ENCODE peak calls at places on chromosomes 12 and 14, in six cellular contexts. One of them, this sample, is unnamed. For H3K27me3, the result is how much of the 10 kb centered on the place peaks cover.

GRCh38 chr12:109307051-109307450 is 2.0 kb downstream of the FOXN4 start:
- DNase-seq in PC-9: no peak
- DNase-seq in dorsolateral prefrontal cortex: no peak
- DNase-seq in fibroblast of lung: no peak
- DNase-seq in naive thymus-derived CD4-positive, alpha-beta T cell: no peak
- DNase-seq in CD4-positive, alpha-beta T cell: no peak
- DNase-seq in this sample: no peak

GRCh38 chr14:41062826-41063225 is 543.9 kb upstream of the LRFN5 start:
- DNase-seq in PC-9: no peak
- DNase-seq in dorsolateral prefrontal cortex: no peak
- DNase-seq in fibroblast of lung: no peak
- DNase-seq in naive thymus-derived CD4-positive, alpha-beta T cell: no peak
- DNase-seq in CD4-positive, alpha-beta T cell: no peak
- DNase-seq in this sample: no peak

GRCh38 chr12:113246478-113247122 is 25.3 kb downstream of the TPCN1 start:
- DNase-seq in PC-9: peak
- DNase-seq in dorsolateral prefrontal cortex: peak
- DNase-seq in fibroblast of lung: no peak
- DNase-seq in naive thymus-derived CD4-positive, alpha-beta T cell: no peak
- DNase-seq in CD4-positive, alpha-beta T cell: no peak
- DNase-seq in this sample: no peak

GRCh38 chr14:35158491-35158890 is 36.1 kb downstream of the PRORP start:
- DNase-seq in PC-9: no peak
- DNase-seq in dorsolateral prefrontal cortex: no peak
- DNase-seq in fibroblast of lung: no peak
- DNase-seq in naive thymus-derived CD4-positive, alpha-beta T cell: no peak
- DNase-seq in CD4-positive, alpha-beta T cell: no peak
- DNase-seq in this sample: no peak

GRCh38 chr12:105803292-105803691 is 335.5 kb downstream of the NUAK1 start:
- DNase-seq in PC-9: no peak
- DNase-seq in dorsolateral prefrontal cortex: no peak
- DNase-seq in fibroblast of lung: no peak
- DNase-seq in naive thymus-derived CD4-positive, alpha-beta T cell: no peak
- DNase-seq in CD4-positive, alpha-beta T cell: no peak
- DNase-seq in this sample: peak

GRCh38 chr14:37311233-37311632 is 113.5 kb downstream of the MIPOL1 start:
- DNase-seq in PC-9: no peak
- DNase-seq in dorsolateral prefrontal cortex: no peak
- DNase-seq in fibroblast of lung: no peak
- DNase-seq in naive thymus-derived CD4-positive, alpha-beta T cell: no peak
- DNase-seq in CD4-positive, alpha-beta T cell: no peak
- DNase-seq in this sample: no peak

GRCh38 chr12:107948675-107949074 is 174.2 kb downstream of the ASCL4 start:
- DNase-seq in PC-9: no peak
- DNase-seq in dorsolateral prefrontal cortex: no peak
- DNase-seq in fibroblast of lung: no peak
- DNase-seq in naive thymus-derived CD4-positive, alpha-beta T cell: no peak
- DNase-seq in CD4-positive, alpha-beta T cell: no peak
- DNase-seq in this sample: no peak

GRCh38 chr14:100285021-100285912 is 21.0 kb downstream of the SLC25A29 start:
- DNase-seq in PC-9: peak
- DNase-seq in dorsolateral prefrontal cortex: peak
- DNase-seq in fibroblast of lung: peak
- DNase-seq in naive thymus-derived CD4-positive, alpha-beta T cell: peak
- DNase-seq in CD4-positive, alpha-beta T cell: peak
- DNase-seq in this sample: peak

GRCh38 chr14:104395276-104395675 is 184.3 kb upstream of the C14orf180 start:
- DNase-seq in PC-9: no peak
- DNase-seq in dorsolateral prefrontal cortex: no peak
- DNase-seq in fibroblast of lung: no peak
- DNase-seq in naive thymus-derived CD4-positive, alpha-beta T cell: no peak
- DNase-seq in CD4-positive, alpha-beta T cell: no peak
- DNase-seq in this sample: no peak

GRCh38 chr12:123160801-123161487 is 10.1 kb upstream of the PITPNM2 start:
- DNase-seq in PC-9: no peak
- DNase-seq in dorsolateral prefrontal cortex: no peak
- DNase-seq in fibroblast of lung: peak
- DNase-seq in naive thymus-derived CD4-positive, alpha-beta T cell: no peak
- DNase-seq in CD4-positive, alpha-beta T cell: no peak
- DNase-seq in this sample: no peak

GRCh38 chr14:28983279-28983678 is 216.7 kb downstream of the FOXG1 start:
- DNase-seq in PC-9: no peak
- DNase-seq in dorsolateral prefrontal cortex: no peak
- DNase-seq in fibroblast of lung: no peak
- DNase-seq in naive thymus-derived CD4-positive, alpha-beta T cell: no peak
- DNase-seq in CD4-positive, alpha-beta T cell: no peak
- DNase-seq in this sample: no peak

GRCh38 chr14:35051796-35052195 is 5.7 kb downstream of the FAM177A1 start:
- DNase-seq in PC-9: no peak
- DNase-seq in dorsolateral prefrontal cortex: no peak
- DNase-seq in fibroblast of lung: peak
- DNase-seq in naive thymus-derived CD4-positive, alpha-beta T cell: no peak
- DNase-seq in CD4-positive, alpha-beta T cell: no peak
- DNase-seq in this sample: peak

GRCh38 chr12:10847701-10848100 is 1.6 kb downstream of the PRR4 start:
- DNase-seq in PC-9: no peak
- DNase-seq in dorsolateral prefrontal cortex: no peak
- DNase-seq in fibroblast of lung: no peak
- DNase-seq in naive thymus-derived CD4-positive, alpha-beta T cell: no peak
- DNase-seq in CD4-positive, alpha-beta T cell: no peak
- DNase-seq in this sample: no peak

GRCh38 chr14:70489579-70490175 is 37.7 kb downstream of the ADAM21 start:
- DNase-seq in PC-9: no peak
- DNase-seq in dorsolateral prefrontal cortex: no peak
- DNase-seq in fibroblast of lung: no peak
- DNase-seq in naive thymus-derived CD4-positive, alpha-beta T cell: no peak
- DNase-seq in CD4-positive, alpha-beta T cell: no peak
- DNase-seq in this sample: no peak

GRCh38 chr12:11651785-11652184 is 2.3 kb downstream of the ETV6 start:
- DNase-seq in PC-9: no peak
- DNase-seq in dorsolateral prefrontal cortex: no peak
- DNase-seq in fibroblast of lung: peak
- DNase-seq in naive thymus-derived CD4-positive, alpha-beta T cell: no peak
- DNase-seq in CD4-positive, alpha-beta T cell: no peak
- DNase-seq in this sample: no peak

GRCh38 chr12:50195832-50196231 is 28.7 kb upstream of the CERS5 start:
- DNase-seq in PC-9: no peak
- DNase-seq in dorsolateral prefrontal cortex: no peak
- DNase-seq in fibroblast of lung: no peak
- DNase-seq in naive thymus-derived CD4-positive, alpha-beta T cell: no peak
- DNase-seq in CD4-positive, alpha-beta T cell: no peak
- DNase-seq in this sample: no peak

GRCh38 chr12:98814254-98814653 is 169.2 kb downstream of the APAF1 start:
- DNase-seq in PC-9: no peak
- DNase-seq in dorsolateral prefrontal cortex: no peak
- DNase-seq in fibroblast of lung: no peak
- DNase-seq in naive thymus-derived CD4-positive, alpha-beta T cell: no peak
- DNase-seq in CD4-positive, alpha-beta T cell: no peak
- DNase-seq in this sample: no peak

GRCh38 chr12:93682846-93683261 is 5.7 kb downstream of the CRADD start:
- DNase-seq in PC-9: no peak
- DNase-seq in dorsolateral prefrontal cortex: no peak
- DNase-seq in fibroblast of lung: no peak
- DNase-seq in naive thymus-derived CD4-positive, alpha-beta T cell: no peak
- DNase-seq in CD4-positive, alpha-beta T cell: no peak
- DNase-seq in this sample: no peak

GRCh38 chr12:25491396-25491948 is 61.6 kb downstream of the LMNTD1 start:
- DNase-seq in PC-9: no peak
- DNase-seq in dorsolateral prefrontal cortex: no peak
- DNase-seq in fibroblast of lung: no peak
- DNase-seq in naive thymus-derived CD4-positive, alpha-beta T cell: no peak
- DNase-seq in CD4-positive, alpha-beta T cell: no peak
- DNase-seq in this sample: no peak

GRCh38 chr12:56299308-56299852 is 750 bp downstream of the CS start:
- DNase-seq in PC-9: no peak
- DNase-seq in dorsolateral prefrontal cortex: no peak
- DNase-seq in fibroblast of lung: no peak
- DNase-seq in naive thymus-derived CD4-positive, alpha-beta T cell: peak
- DNase-seq in CD4-positive, alpha-beta T cell: no peak
- DNase-seq in this sample: no peak

GRCh38 chr14:51663783-51664326 is 12.1 kb downstream of the FRMD6 start:
- DNase-seq in PC-9: no peak
- DNase-seq in dorsolateral prefrontal cortex: no peak
- DNase-seq in fibroblast of lung: no peak
- DNase-seq in naive thymus-derived CD4-positive, alpha-beta T cell: no peak
- DNase-seq in CD4-positive, alpha-beta T cell: no peak
- DNase-seq in this sample: no peak

GRCh38 chr14:37172936-37173613 is 669 bp upstream of the SLC25A21 start:
- DNase-seq in PC-9: no peak
- DNase-seq in dorsolateral prefrontal cortex: no peak
- DNase-seq in fibroblast of lung: no peak
- DNase-seq in naive thymus-derived CD4-positive, alpha-beta T cell: no peak
- DNase-seq in CD4-positive, alpha-beta T cell: no peak
- DNase-seq in this sample: no peak

GRCh38 chr12:52964556-52965336 is 15.8 kb downstream of the KRT18 start:
- DNase-seq in PC-9: no peak
- DNase-seq in dorsolateral prefrontal cortex: no peak
- DNase-seq in fibroblast of lung: no peak
- DNase-seq in naive thymus-derived CD4-positive, alpha-beta T cell: no peak
- DNase-seq in CD4-positive, alpha-beta T cell: no peak
- DNase-seq in this sample: no peak

GRCh38 chr12:14774074-14774943 is 29.0 kb downstream of the WBP11 start:
- DNase-seq in PC-9: peak
- DNase-seq in dorsolateral prefrontal cortex: peak
- DNase-seq in fibroblast of lung: peak
- DNase-seq in naive thymus-derived CD4-positive, alpha-beta T cell: peak
- DNase-seq in CD4-positive, alpha-beta T cell: peak
- DNase-seq in this sample: peak

GRCh38 chr12:24012528-24012927 is 63.1 kb upstream of the SOX5 start:
- DNase-seq in PC-9: no peak
- DNase-seq in dorsolateral prefrontal cortex: no peak
- DNase-seq in fibroblast of lung: peak
- DNase-seq in naive thymus-derived CD4-positive, alpha-beta T cell: no peak
- DNase-seq in CD4-positive, alpha-beta T cell: no peak
- DNase-seq in this sample: no peak

GRCh38 chr14:101394374-101394773 is 166.9 kb upstream of the DIO3 start:
- DNase-seq in PC-9: no peak
- DNase-seq in dorsolateral prefrontal cortex: no peak
- DNase-seq in fibroblast of lung: no peak
- DNase-seq in naive thymus-derived CD4-positive, alpha-beta T cell: no peak
- DNase-seq in CD4-positive, alpha-beta T cell: no peak
- DNase-seq in this sample: no peak
- H3K27me3 ChIP-seq in PC-9: under half
- H3K27me3 ChIP-seq in dorsolateral prefrontal cortex: under half
- H3K27me3 ChIP-seq in fibroblast of lung: under half
- H3K27me3 ChIP-seq in naive thymus-derived CD4-positive, alpha-beta T cell: under half
- H3K27me3 ChIP-seq in CD4-positive, alpha-beta T cell: under half
- H3K27me3 ChIP-seq in this sample: under half

GRCh38 chr12:117686911-117687377 is 281.8 kb downstream of the KSR2 start:
- DNase-seq in PC-9: no peak
- DNase-seq in dorsolateral prefrontal cortex: no peak
- DNase-seq in fibroblast of lung: no peak
- DNase-seq in naive thymus-derived CD4-positive, alpha-beta T cell: no peak
- DNase-seq in CD4-positive, alpha-beta T cell: no peak
- DNase-seq in this sample: peak

GRCh38 chr12:117686210-117686609 is 282.6 kb downstream of the KSR2 start:
- DNase-seq in PC-9: no peak
- DNase-seq in dorsolateral prefrontal cortex: no peak
- DNase-seq in fibroblast of lung: no peak
- DNase-seq in naive thymus-derived CD4-positive, alpha-beta T cell: no peak
- DNase-seq in CD4-positive, alpha-beta T cell: no peak
- DNase-seq in this sample: peak

GRCh38 chr12:117692512-117692911 is 276.3 kb downstream of the KSR2 start:
- DNase-seq in PC-9: no peak
- DNase-seq in dorsolateral prefrontal cortex: no peak
- DNase-seq in fibroblast of lung: no peak
- DNase-seq in naive thymus-derived CD4-positive, alpha-beta T cell: no peak
- DNase-seq in CD4-positive, alpha-beta T cell: no peak
- DNase-seq in this sample: no peak

GRCh38 chr12:117685115-117685926 is 283.5 kb downstream of the KSR2 start:
- DNase-seq in PC-9: peak
- DNase-seq in dorsolateral prefrontal cortex: no peak
- DNase-seq in fibroblast of lung: no peak
- DNase-seq in naive thymus-derived CD4-positive, alpha-beta T cell: no peak
- DNase-seq in CD4-positive, alpha-beta T cell: no peak
- DNase-seq in this sample: peak

GRCh38 chr12:117689857-117690256 is 278.9 kb downstream of the KSR2 start:
- DNase-seq in PC-9: no peak
- DNase-seq in dorsolateral prefrontal cortex: no peak
- DNase-seq in fibroblast of lung: no peak
- DNase-seq in naive thymus-derived CD4-positive, alpha-beta T cell: no peak
- DNase-seq in CD4-positive, alpha-beta T cell: no peak
- DNase-seq in this sample: no peak
- H3K27ac ChIP-seq in PC-9: no peak
- H3K27ac ChIP-seq in dorsolateral prefrontal cortex: no peak
- H3K27ac ChIP-seq in fibroblast of lung: no peak
- H3K27ac ChIP-seq in naive thymus-derived CD4-positive, alpha-beta T cell: no peak
- H3K27ac ChIP-seq in CD4-positive, alpha-beta T cell: no peak
- H3K27ac ChIP-seq in this sample: no peak

GRCh38 chr14:105475916-105476845 is 1.6 kb downstream of the CRIP2 start:
- DNase-seq in PC-9: no peak
- DNase-seq in dorsolateral prefrontal cortex: peak
- DNase-seq in fibroblast of lung: peak
- DNase-seq in naive thymus-derived CD4-positive, alpha-beta T cell: no peak
- DNase-seq in CD4-positive, alpha-beta T cell: no peak
- DNase-seq in this sample: no peak
- H3K27me3 ChIP-seq in PC-9: under half
- H3K27me3 ChIP-seq in dorsolateral prefrontal cortex: under half
- H3K27me3 ChIP-seq in fibroblast of lung: under half
- H3K27me3 ChIP-seq in naive thymus-derived CD4-positive, alpha-beta T cell: under half
- H3K27me3 ChIP-seq in CD4-positive, alpha-beta T cell: under half
- H3K27me3 ChIP-seq in this sample: under half

GRCh38 chr14:77579065-77579464 is 37.4 kb downstream of the SPTLC2 start:
- DNase-seq in PC-9: no peak
- DNase-seq in dorsolateral prefrontal cortex: no peak
- DNase-seq in fibroblast of lung: no peak
- DNase-seq in naive thymus-derived CD4-positive, alpha-beta T cell: no peak
- DNase-seq in CD4-positive, alpha-beta T cell: no peak
- DNase-seq in this sample: no peak

GRCh38 chr14:77580964-77581505 is 35.4 kb downstream of the SPTLC2 start:
- DNase-seq in PC-9: no peak
- DNase-seq in dorsolateral prefrontal cortex: no peak
- DNase-seq in fibroblast of lung: peak
- DNase-seq in naive thymus-derived CD4-positive, alpha-beta T cell: no peak
- DNase-seq in CD4-positive, alpha-beta T cell: no peak
- DNase-seq in this sample: peak

GRCh38 chr14:77579760-77580159 is 36.7 kb downstream of the SPTLC2 start:
- DNase-seq in PC-9: no peak
- DNase-seq in dorsolateral prefrontal cortex: no peak
- DNase-seq in fibroblast of lung: no peak
- DNase-seq in naive thymus-derived CD4-positive, alpha-beta T cell: no peak
- DNase-seq in CD4-positive, alpha-beta T cell: no peak
- DNase-seq in this sample: no peak

GRCh38 chr14:77582511-77582910 is 33.9 kb downstream of the SPTLC2 start:
- DNase-seq in PC-9: no peak
- DNase-seq in dorsolateral prefrontal cortex: no peak
- DNase-seq in fibroblast of lung: no peak
- DNase-seq in naive thymus-derived CD4-positive, alpha-beta T cell: no peak
- DNase-seq in CD4-positive, alpha-beta T cell: no peak
- DNase-seq in this sample: no peak

DNA sequence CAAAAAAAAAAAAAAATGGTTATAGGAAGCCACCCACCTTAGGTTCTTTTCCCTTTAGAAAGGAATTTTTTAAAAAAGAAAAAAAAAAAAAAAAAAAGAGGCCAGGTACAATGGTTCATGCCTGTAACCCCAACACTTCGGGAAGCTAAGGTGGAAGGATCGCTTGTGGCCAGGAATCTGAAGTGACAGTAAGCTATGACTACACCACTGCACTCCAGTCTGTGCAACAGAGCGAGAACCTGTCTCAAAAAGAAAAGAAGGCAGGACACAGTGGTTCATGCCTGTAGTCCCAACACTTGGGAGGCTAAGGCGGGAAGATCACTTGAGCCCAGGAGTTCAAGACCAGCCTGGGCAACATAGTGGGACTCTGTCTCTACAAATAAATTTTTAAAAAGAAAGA is 36.0 kb downstream of the SPTLC2 start:
- DNase-seq in PC-9: no peak
- DNase-seq in dorsolateral prefrontal cortex: no peak
- DNase-seq in fibroblast of lung: no peak
- DNase-seq in naive thymus-derived CD4-positive, alpha-beta T cell: no peak
- DNase-seq in CD4-positive, alpha-beta T cell: no peak
- DNase-seq in this sample: no peak
- H3K27ac ChIP-seq in PC-9: peak
- H3K27ac ChIP-seq in dorsolateral prefrontal cortex: no peak
- H3K27ac ChIP-seq in fibroblast of lung: peak
- H3K27ac ChIP-seq in naive thymus-derived CD4-positive, alpha-beta T cell: no peak
- H3K27ac ChIP-seq in CD4-positive, alpha-beta T cell: no peak
- H3K27ac ChIP-seq in this sample: no peak